ENCODE peak calls at places on chromosomes 12 and 14, in ten cellular contexts. A is foreskin fibroblast; G is PC-9; L is effector memory CD4-positive, alpha-beta T cell; O is HL-60; W is astrocyte of the spinal cord; I is stomach; J is GM23248; T is Panc1; X is IMR-90. B is an unnamed sample.

GRCh38 chr12:42213023-42213422 is 25.0 kb downstream of the YAF2 start:
- DNase-seq in I (no peak), O (peak), T (no peak), W (peak), G (peak), A (peak), X (peak), J (no peak), L (no peak), B (no peak)

GRCh38 chr14:100539766-100540140 is 47.5 kb downstream of the BEGAIN start:
- DNase-seq in O (no peak), X (no peak), J (no peak), T (no peak), A (no peak), I (no peak), W (no peak), G (no peak), L (no peak), B (no peak)

GRCh38 chr12:113996026-113996425 is 29.9 kb upstream of the RBM19 start:
- DNase-seq in J (no peak), L (no peak), G (no peak), W (no peak), X (no peak), O (no peak), I (no peak), A (peak), T (no peak), B (no peak)

GRCh38 chr12:114916124-114916523 is 232.1 kb upstream of the TBX3 start:
- DNase-seq in I (no peak), T (no peak), A (peak), O (no peak), G (no peak), L (no peak), W (peak), X (peak), J (peak), B (no peak)

GRCh38 chr12:24895612-24896011 is 53.3 kb downstream of the BCAT1 start:
- DNase-seq in T (no peak), X (peak), J (peak), O (no peak), A (peak), I (no peak), L (no peak), G (no peak), W (peak), B (no peak)

GRCh38 chr12:133203344-133204263 is 22.3 kb downstream of the ZNF268 start:
- DNase-seq in W (no peak), G (no peak), J (peak), O (no peak), A (peak), T (no peak), X (peak), L (no peak), I (no peak), B (no peak)

GRCh38 chr12:131098178-131098981 is 144.7 kb downstream of the ADGRD1 start:
- DNase-seq in A (no peak), W (no peak), X (no peak), I (no peak), O (no peak), L (no peak), G (no peak), J (no peak), T (no peak), B (no peak)

GRCh38 chr12:80643961-80644360 is 63.5 kb upstream of the MYF6 start:
- DNase-seq in X (no peak), O (no peak), T (no peak), G (no peak), I (no peak), J (no peak), L (no peak), W (peak), A (peak), B (no peak)

GRCh38 chr14:101288436-101289229 is 272.7 kb upstream of the DIO3 start:
- DNase-seq in O (no peak), W (no peak), I (no peak), A (no peak), X (no peak), T (no peak), J (peak), G (no peak), L (no peak), B (peak)

GRCh38 chr14:74483321-74483720 is 9.8 kb downstream of the NPC2 start:
- DNase-seq in A (peak), J (peak), G (no peak), L (no peak), I (no peak), W (no peak), T (no peak), O (no peak), X (peak), B (no peak)

GRCh38 chr14:68106917-68107316 is 287.3 kb downstream of the RAD51B start:
- DNase-seq in A (no peak), W (no peak), G (no peak), T (no peak), O (no peak), J (no peak), X (no peak), L (no peak), I (no peak), B (no peak)

GRCh38 chr14:78567343-78567742 is 397.2 kb downstream of the NRXN3 start:
- DNase-seq in W (peak), I (no peak), A (peak), L (no peak), O (no peak), J (peak), X (peak), G (no peak), T (no peak), B (no peak)

GRCh38 chr12:46585854-46586621 is 213.5 kb upstream of the SLC38A2 start:
- DNase-seq in J (peak), A (peak), I (peak), O (no peak), T (no peak), X (peak), G (peak), W (peak), L (no peak), B (peak)

GRCh38 chr14:60514378-60515243 is 5.7 kb downstream of the SIX6 start:
- DNase-seq in T (no peak), A (peak), I (no peak), J (peak), W (no peak), L (no peak), G (no peak), X (no peak), O (no peak), B (no peak)

GRCh38 chr12:119649202-119649808 is 18.6 kb upstream of the PRKAB1 start:
- DNase-seq in G (no peak), X (no peak), I (no peak), J (peak), O (no peak), T (no peak), L (no peak), A (peak), W (peak), B (no peak)

GRCh38 chr12:46915861-46916260 is 90.1 kb upstream of the SLC38A4 start:
- DNase-seq in T (no peak), A (peak), J (peak), W (no peak), I (no peak), L (no peak), X (peak), O (no peak), G (no peak), B (no peak)

GRCh38 chr12:95790025-95790911 is at the start of gene NTN4:
- DNase-seq in O (peak), W (peak), X (peak), T (no peak), A (peak), G (no peak), I (peak), L (no peak), J (peak), B (peak)

GRCh38 chr12:68530965-68531364 is 79.7 kb upstream of the RAP1B start:
- DNase-seq in A (peak), O (no peak), X (peak), T (no peak), G (no peak), I (no peak), J (peak), L (no peak), W (peak), B (peak)

GRCh38 chr14:105010106-105010505 is 10.8 kb downstream of the CDCA4 start:
- DNase-seq in L (no peak), T (no peak), W (no peak), A (no peak), J (no peak), O (no peak), G (no peak), I (no peak), X (no peak), B (no peak)

GRCh38 chr12:29216797-29217583 is 67.9 kb downstream of the FAR2 start:
- DNase-seq in O (peak), G (no peak), I (no peak), X (no peak), A (peak), T (no peak), L (no peak), W (peak), J (peak), B (no peak)
- H3K4me3 ChIP-seq in O (no peak), G (no peak), I (no peak), X (no peak), A (no peak), T (no peak), L (no peak), W (no peak), J (no peak), B (no peak)

GRCh38 chr12:26939953-26940352 is 1.7 kb downstream of the FGFR1OP2 start:
- DNase-seq in T (no peak), I (no peak), L (no peak), J (peak), A (no peak), W (no peak), O (no peak), X (no peak), G (no peak), B (no peak)
- H3K4me3 ChIP-seq in T (peak), I (peak), L (peak), J (peak), A (peak), W (no peak), O (peak), X (peak), G (peak), B (no peak)

DNA sequence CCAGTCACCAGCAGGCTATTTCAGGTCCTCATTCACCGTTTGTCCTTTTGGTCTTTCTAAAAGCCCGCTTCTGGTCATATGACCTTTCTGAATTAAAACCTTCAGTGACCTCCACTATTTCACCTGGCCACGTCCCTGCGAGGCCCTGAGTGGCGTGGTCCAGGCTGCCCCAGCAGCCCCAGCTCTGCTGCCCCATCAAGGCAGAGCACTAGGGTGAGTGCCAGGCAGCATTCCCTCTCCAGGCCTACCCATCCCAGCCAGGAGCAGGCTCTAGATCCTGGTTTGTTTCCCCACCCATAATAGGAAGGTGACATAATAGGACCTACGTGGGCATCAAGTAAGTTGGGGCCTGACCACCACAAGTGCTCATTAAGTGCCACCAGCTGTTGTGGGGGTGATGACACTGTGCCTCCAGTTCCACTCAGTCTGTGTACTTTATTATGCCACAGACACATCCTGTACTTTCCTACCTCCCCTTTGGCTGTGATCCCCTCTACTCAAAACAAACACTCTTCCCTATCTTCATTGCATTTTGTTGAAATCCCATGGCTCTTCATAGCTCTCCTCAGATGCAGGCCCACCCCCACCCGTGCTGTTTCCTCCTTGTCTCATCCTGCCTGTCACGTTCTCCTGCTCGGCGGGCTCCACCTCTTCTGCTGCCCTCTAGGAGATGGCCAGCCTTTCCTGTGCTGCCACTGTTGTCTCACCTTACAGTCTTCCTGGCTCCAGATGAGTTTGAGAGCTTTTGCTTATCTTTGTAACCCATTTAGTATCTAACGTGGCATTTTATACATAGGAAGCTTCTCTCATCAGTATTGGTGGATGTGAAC is 21.4 kb downstream of the CKB start:
- DNase-seq in G (no peak), I (no peak), A (no peak), X (no peak), T (no peak), W (no peak), O (no peak), J (no peak), L (no peak), B (no peak)
- H3K4me3 ChIP-seq in G (no peak), I (no peak), A (no peak), X (no peak), T (no peak), W (no peak), O (no peak), J (no peak), L (no peak), B (no peak)

DNA sequence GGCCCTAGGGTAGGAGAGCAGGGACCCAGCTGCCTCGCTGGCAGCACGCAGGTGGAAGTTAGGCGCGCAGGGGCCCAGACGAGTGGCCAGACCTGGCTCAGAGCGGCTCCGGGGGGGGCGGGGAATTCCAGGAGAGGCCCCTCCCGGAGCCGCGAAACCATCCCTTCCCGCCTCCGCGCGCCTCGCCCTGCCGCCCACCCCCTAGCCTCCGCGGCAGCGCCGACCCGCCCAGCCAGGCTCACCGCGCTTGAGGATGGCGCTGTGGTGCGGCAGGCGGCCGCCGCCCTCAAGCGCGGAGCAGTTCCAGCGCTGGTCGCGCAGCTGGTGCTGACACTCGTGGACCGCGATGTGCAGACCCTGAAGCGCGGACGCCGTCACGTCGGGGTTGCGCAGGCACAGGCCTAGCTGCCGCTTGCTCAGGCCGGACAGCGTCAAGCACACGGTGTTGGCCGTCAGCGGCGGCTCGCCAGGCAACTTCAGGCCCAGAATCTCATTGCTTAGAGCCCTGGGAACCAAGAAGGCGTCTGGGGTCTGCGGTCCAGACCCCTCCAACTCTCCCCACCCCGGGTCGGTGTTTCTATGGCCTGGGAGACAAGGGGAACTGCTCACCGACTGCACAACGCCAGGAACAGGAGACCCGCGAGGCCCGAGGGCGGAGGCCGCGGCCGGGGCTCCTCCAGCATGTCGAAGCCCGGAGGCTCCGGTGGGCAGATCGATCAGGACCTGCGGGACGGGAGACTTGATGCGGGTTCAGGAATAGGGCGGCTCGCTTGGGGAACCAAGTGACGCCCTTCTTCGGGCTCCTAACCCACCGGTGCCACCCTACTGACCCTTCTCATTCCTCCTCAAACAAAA is 1.5 kb downstream of the WNT10B start:
- DNase-seq in X (no peak), O (no peak), J (peak), A (peak), I (no peak), L (peak), T (no peak), W (no peak), G (no peak), B (no peak)
- H3K4me3 ChIP-seq in X (no peak), O (peak), J (peak), A (no peak), I (peak), L (peak), T (no peak), W (no peak), G (no peak), B (no peak)

DNA sequence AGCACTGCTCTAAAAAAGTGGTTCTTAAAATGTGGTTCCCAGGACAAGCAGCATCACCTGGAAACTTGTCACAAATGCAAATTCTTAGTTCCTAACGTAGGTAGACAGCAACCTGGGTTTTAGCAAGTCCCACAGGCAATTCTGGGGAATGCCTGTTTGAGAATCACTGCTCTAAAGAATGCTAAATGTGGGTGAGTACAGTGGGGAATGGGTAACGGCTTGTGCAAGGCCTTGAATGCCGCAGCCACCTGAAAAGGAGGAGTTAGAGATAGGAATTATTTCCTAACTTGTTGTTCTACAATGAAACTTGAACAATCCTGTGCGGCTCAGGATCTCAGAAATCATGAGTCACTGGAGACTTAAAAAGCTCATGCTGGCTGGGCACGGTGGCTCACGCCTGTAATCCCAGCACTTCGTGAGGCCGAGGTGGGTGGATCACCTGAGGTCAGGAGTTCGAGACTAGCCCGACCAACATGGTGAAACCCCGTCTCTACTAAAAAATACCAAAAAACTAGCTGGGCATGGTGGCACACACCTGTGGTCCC is 34.9 kb downstream of the GNS start:
- DNase-seq in A (no peak), G (no peak), X (no peak), T (no peak), J (no peak), O (no peak), L (no peak), I (no peak), W (no peak), B (no peak)
- H3K4me3 ChIP-seq in A (no peak), G (no peak), X (no peak), T (no peak), J (no peak), O (no peak), L (no peak), I (no peak), W (no peak), B (no peak)

GRCh38 chr14:22567437-22567836 is 21.6 kb downstream of the DAD1 start:
- DNase-seq in W (no peak), G (no peak), A (no peak), O (no peak), J (no peak), L (no peak), I (no peak), T (no peak), X (no peak), B (no peak)

GRCh38 chr14:22572562-22573058 is 16.4 kb downstream of the DAD1 start:
- DNase-seq in I (no peak), X (peak), A (peak), T (no peak), W (peak), J (peak), G (no peak), O (no peak), L (no peak), B (no peak)

GRCh38 chr14:22569106-22569748 is 19.8 kb downstream of the DAD1 start:
- DNase-seq in A (no peak), I (no peak), O (no peak), W (no peak), G (no peak), X (peak), J (peak), L (no peak), T (no peak), B (peak)

GRCh38 chr14:22570132-22570949 is 18.7 kb downstream of the DAD1 start:
- DNase-seq in X (peak), G (peak), A (peak), I (peak), O (peak), J (peak), T (peak), L (peak), W (peak), B (peak)

GRCh38 chr14:22569749-22570131 is 19.3 kb downstream of the DAD1 start:
- DNase-seq in W (no peak), T (no peak), O (no peak), I (no peak), A (no peak), G (no peak), J (no peak), X (no peak), L (no peak), B (no peak)
- H3K4me3 ChIP-seq in W (no peak), T (no peak), O (no peak), I (no peak), A (no peak), G (no peak), J (no peak), X (no peak), L (peak), B (no peak)

DNA sequence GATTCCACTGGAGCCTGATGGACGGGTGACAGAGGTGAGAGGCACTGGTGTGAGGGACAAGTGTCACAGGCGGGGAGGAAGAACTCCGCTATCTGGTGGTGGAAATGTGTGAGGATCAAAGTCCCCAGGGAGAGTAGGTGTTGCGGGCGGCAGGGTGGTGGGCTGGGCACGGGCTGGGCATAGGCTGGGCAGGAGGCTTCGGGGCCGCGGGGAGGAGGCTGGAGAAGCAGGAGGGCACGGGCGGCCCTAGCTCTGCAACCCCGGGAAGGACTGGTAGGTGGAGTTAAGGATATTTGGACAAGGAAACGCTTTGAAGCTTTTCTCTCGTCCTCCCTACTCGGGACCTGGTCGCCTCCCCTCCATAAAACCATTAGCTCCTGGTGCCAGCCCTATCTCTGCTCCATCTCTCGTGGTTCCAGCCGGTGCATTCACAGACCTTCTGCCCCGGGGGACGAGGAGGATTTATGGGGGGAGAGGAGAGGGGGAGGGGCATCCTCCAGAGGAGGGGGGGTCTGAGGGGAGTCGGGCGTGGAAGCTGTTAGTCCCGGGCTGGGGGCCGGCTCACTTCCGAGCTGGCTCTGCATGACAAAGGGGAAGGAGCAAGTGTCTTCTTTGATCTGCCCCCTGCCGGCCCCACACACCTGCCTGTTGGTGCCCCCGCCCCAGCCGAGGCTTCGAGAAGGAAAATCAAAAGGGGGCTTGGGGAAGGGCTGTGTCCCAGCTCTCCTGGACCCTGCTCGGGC is 478 bp downstream of the WNT5B start:
- DNase-seq in G (no peak), W (no peak), J (no peak), X (no peak), I (no peak), A (peak), T (no peak), O (peak), L (no peak), B (no peak)
- H3K4me3 ChIP-seq in G (peak), W (peak), J (peak), X (peak), I (peak), A (peak), T (peak), O (peak), L (peak), B (peak)